ENCODE peak calls at places on chromosomes 4 and X, in six cellular contexts. One of them, this sample, is unnamed.
A peak's percentile ranks its signal among the peaks of the same experiment; 100 is the strongest.

GRCh38 chrX:102832661-102833060 is 104.4 kb upstream of the RAB40AL start:
- DNase-seq in body of pancreas: no peak
- DNase-seq in heart right ventricle: no peak
- DNase-seq in colonic mucosa: no peak
- DNase-seq in GM23338: peak; percentile 26
- DNase-seq in left ventricle myocardium inferior: no peak
- DNase-seq in this sample: peak; percentile 64

GRCh38 chrX:70755850-70756249 is 152.7 kb downstream of the TEX11 start:
- DNase-seq in body of pancreas: no peak
- DNase-seq in heart right ventricle: no peak
- DNase-seq in colonic mucosa: no peak
- DNase-seq in GM23338: peak; percentile 62
- DNase-seq in left ventricle myocardium inferior: no peak
- DNase-seq in this sample: no peak

GRCh38 chr4:25970691-25971427 is 56.8 kb downstream of the SMIM20 start:
- DNase-seq in body of pancreas: peak; percentile 68
- DNase-seq in heart right ventricle: no peak
- DNase-seq in colonic mucosa: peak; percentile 43
- DNase-seq in GM23338: no peak
- DNase-seq in left ventricle myocardium inferior: no peak
- DNase-seq in this sample: no peak

GRCh38 chrX:46860536-46860935 is 23.7 kb downstream of the RP2 start:
- DNase-seq in body of pancreas: no peak
- DNase-seq in heart right ventricle: no peak
- DNase-seq in colonic mucosa: no peak
- DNase-seq in GM23338: no peak
- DNase-seq in left ventricle myocardium inferior: no peak
- DNase-seq in this sample: no peak

GRCh38 chr4:4694296-4694772 is 152.5 kb upstream of the STX18 start:
- DNase-seq in body of pancreas: peak; percentile 60
- DNase-seq in heart right ventricle: peak; percentile 33
- DNase-seq in colonic mucosa: no peak
- DNase-seq in GM23338: peak; percentile 69
- DNase-seq in left ventricle myocardium inferior: peak; percentile 43
- DNase-seq in this sample: no peak

GRCh38 chrX:20442597-20442996 is 175.9 kb upstream of the RPS6KA3 start:
- DNase-seq in body of pancreas: peak; percentile 85
- DNase-seq in heart right ventricle: peak; percentile 75
- DNase-seq in colonic mucosa: peak; percentile 88
- DNase-seq in GM23338: peak; percentile 87
- DNase-seq in left ventricle myocardium inferior: peak; percentile 79
- DNase-seq in this sample: peak; percentile 75

GRCh38 chrX:103343105-103343504 is 13.1 kb downstream of the TCEAL7 start:
- DNase-seq in body of pancreas: peak; percentile 46
- DNase-seq in heart right ventricle: no peak
- DNase-seq in colonic mucosa: peak; percentile 45
- DNase-seq in GM23338: peak; percentile 52
- DNase-seq in left ventricle myocardium inferior: peak; percentile 22
- DNase-seq in this sample: peak; percentile 48

GRCh38 chr4:170243662-170244288 is 154.0 kb upstream of the AADAT start:
- DNase-seq in body of pancreas: no peak
- DNase-seq in heart right ventricle: no peak
- DNase-seq in colonic mucosa: no peak
- DNase-seq in GM23338: peak; percentile 4
- DNase-seq in left ventricle myocardium inferior: no peak
- DNase-seq in this sample: peak; percentile 83

GRCh38 chr4:123168812-123169211 is 227.8 kb upstream of the SPRY1 start:
- DNase-seq in body of pancreas: no peak
- DNase-seq in heart right ventricle: no peak
- DNase-seq in colonic mucosa: no peak
- DNase-seq in GM23338: no peak
- DNase-seq in left ventricle myocardium inferior: no peak
- DNase-seq in this sample: no peak

GRCh38 chr4:124529131-124529530 is 183.4 kb downstream of the ANKRD50 start:
- DNase-seq in body of pancreas: no peak
- DNase-seq in heart right ventricle: no peak
- DNase-seq in colonic mucosa: no peak
- DNase-seq in GM23338: no peak
- DNase-seq in left ventricle myocardium inferior: no peak
- DNase-seq in this sample: no peak

GRCh38 chrX:74383611-74384010 is 37.7 kb upstream of the SLC16A2 start:
- DNase-seq in body of pancreas: peak; percentile 20
- DNase-seq in heart right ventricle: peak; percentile 10
- DNase-seq in colonic mucosa: peak; percentile 18
- DNase-seq in GM23338: peak; percentile 58
- DNase-seq in left ventricle myocardium inferior: no peak
- DNase-seq in this sample: peak; percentile 47

GRCh38 chr4:120331486-120332281 is 265.0 kb upstream of the MAD2L1 start:
- DNase-seq in body of pancreas: peak; percentile 71
- DNase-seq in heart right ventricle: no peak
- DNase-seq in colonic mucosa: no peak
- DNase-seq in GM23338: no peak
- DNase-seq in left ventricle myocardium inferior: no peak
- DNase-seq in this sample: peak; percentile 17

DNA sequence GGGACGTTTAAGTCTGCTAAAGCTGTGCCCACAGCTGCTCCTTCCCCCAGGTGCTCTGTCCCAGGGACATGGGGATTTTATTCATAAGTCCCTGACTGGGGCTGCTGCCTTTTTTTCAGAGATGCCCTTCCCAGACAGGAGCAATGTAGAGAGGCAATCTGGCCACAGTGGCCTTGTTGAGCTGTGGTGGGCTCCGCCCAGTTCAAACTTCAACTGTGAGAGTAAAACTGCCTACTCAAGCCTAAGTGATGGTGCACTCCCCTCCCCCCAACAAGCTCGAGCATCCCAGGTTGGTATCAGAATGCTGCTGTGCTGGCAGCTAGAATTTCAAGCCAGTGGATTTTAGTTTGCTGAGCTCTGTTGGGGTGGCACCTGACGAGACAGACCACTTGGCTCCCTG is 1371.4 kb downstream of the ADGRL3 start:
- DNase-seq in body of pancreas: no peak
- DNase-seq in heart right ventricle: no peak
- DNase-seq in colonic mucosa: no peak
- DNase-seq in GM23338: no peak
- DNase-seq in left ventricle myocardium inferior: no peak
- DNase-seq in this sample: no peak
- TF ChIP-seq CTCF in body of pancreas: no peak
- TF ChIP-seq CTCF in heart right ventricle: no peak
- TF ChIP-seq CTCF in colonic mucosa: no peak
- TF ChIP-seq CTCF in GM23338: no peak
- TF ChIP-seq CTCF in left ventricle myocardium inferior: no peak
- TF ChIP-seq CTCF in this sample: no peak

DNA sequence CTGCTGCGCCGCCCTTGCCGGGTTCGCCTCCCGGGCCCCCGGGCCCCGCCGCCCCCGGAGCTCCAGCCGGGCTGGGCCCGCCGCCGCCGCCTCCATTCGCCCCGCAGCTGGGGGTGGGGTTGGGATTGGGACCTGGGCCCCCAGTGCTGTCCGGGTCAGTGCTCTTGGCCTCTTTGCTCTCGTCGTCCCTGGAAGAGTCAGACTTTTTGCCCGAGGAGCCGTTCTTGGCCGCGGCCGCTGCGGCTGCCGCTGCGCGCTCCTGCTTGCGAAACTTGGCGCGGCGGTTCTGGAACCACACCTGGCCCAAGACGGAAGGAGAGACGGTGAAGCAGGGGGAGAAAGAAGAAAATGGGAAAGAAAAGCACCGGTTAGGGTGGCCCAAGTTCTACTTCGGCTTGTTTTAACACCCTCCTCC is 2.5 kb downstream of the PHOX2B start:
- DNase-seq in body of pancreas: no peak
- DNase-seq in heart right ventricle: no peak
- DNase-seq in colonic mucosa: no peak
- DNase-seq in GM23338: peak; percentile 29
- DNase-seq in left ventricle myocardium inferior: no peak
- DNase-seq in this sample: no peak
- H3K27me3 ChIP-seq in body of pancreas: peaks cover 34% of the 10 kb centered on the region
- H3K27me3 ChIP-seq in heart right ventricle: peaks cover 97% of the 10 kb centered on the region
- H3K27me3 ChIP-seq in colonic mucosa: peaks cover 66% of the 10 kb centered on the region
- H3K27me3 ChIP-seq in GM23338: peaks cover 100% of the 10 kb centered on the region
- H3K27me3 ChIP-seq in left ventricle myocardium inferior: peaks cover 100% of the 10 kb centered on the region
- H3K27me3 ChIP-seq in this sample: peaks cover 60% of the 10 kb centered on the region

DNA sequence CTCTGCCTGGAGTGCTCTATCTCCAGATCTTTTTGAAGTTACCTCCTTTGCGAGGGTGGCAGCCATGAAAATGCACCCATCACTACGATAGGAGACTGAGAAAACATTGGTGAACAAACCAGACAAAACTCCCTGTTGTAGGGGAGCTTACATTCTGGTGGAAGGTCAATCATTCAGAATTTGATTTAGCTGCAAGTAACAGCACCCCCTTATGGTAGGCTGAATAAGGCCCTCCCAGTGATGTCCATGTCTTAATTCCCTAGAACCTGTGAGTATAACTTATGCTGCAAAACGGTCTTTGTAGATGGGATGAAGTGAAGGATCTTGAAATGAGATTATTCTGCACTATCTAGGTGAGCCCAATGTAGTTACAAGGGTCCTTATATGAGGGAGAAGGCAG is 5.6 kb upstream of the TEC start:
- DNase-seq in body of pancreas: no peak
- DNase-seq in heart right ventricle: no peak
- DNase-seq in colonic mucosa: no peak
- DNase-seq in GM23338: peak; percentile 75
- DNase-seq in left ventricle myocardium inferior: no peak
- DNase-seq in this sample: peak; percentile 44
- TF ChIP-seq CTCF in body of pancreas: no peak
- TF ChIP-seq CTCF in heart right ventricle: peak; percentile 55
- TF ChIP-seq CTCF in colonic mucosa: peak; percentile 54
- TF ChIP-seq CTCF in GM23338: peak; percentile 89
- TF ChIP-seq CTCF in left ventricle myocardium inferior: peak; percentile 59
- TF ChIP-seq CTCF in this sample: peak; percentile 66

DNA sequence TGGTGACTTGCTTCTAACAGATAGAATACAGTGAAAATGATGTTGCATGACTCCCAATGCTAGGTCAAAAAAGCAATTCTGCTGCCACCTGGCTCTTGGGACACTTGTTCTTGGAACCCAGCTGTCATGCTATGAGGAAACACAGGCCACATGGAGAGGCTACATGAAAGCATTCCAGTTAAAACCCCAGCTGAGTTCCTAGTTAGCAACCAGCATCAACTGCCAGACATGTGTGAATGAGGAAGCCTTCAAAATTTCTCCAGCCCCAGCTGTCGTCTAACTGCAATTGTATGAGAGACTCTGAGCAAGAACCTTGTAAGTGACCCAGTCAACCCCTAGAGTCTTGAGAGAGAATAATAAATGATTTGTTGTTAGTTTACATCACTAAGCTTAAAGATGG is 105.2 kb upstream of the FGF16 start:
- DNase-seq in body of pancreas: no peak
- DNase-seq in heart right ventricle: no peak
- DNase-seq in colonic mucosa: no peak
- DNase-seq in GM23338: no peak
- DNase-seq in left ventricle myocardium inferior: no peak
- DNase-seq in this sample: no peak
- H3K27me3 ChIP-seq in body of pancreas: no peaks in the 10 kb centered on the region
- H3K27me3 ChIP-seq in heart right ventricle: no peaks in the 10 kb centered on the region
- H3K27me3 ChIP-seq in colonic mucosa: no peaks in the 10 kb centered on the region
- H3K27me3 ChIP-seq in GM23338: no peaks in the 10 kb centered on the region
- H3K27me3 ChIP-seq in left ventricle myocardium inferior: no peaks in the 10 kb centered on the region
- H3K27me3 ChIP-seq in this sample: no peaks in the 10 kb centered on the region

GRCh38 chrX:153651540-153652079 is 4.6 kb downstream of the DUSP9 start:
- DNase-seq in body of pancreas: peak; percentile 11
- DNase-seq in heart right ventricle: no peak
- DNase-seq in colonic mucosa: no peak
- DNase-seq in GM23338: peak; percentile 50
- DNase-seq in left ventricle myocardium inferior: no peak
- DNase-seq in this sample: no peak
- TF ChIP-seq CTCF in body of pancreas: no peak
- TF ChIP-seq CTCF in heart right ventricle: no peak
- TF ChIP-seq CTCF in colonic mucosa: no peak
- TF ChIP-seq CTCF in GM23338: peak; percentile 20
- TF ChIP-seq CTCF in left ventricle myocardium inferior: peak; percentile 18
- TF ChIP-seq CTCF in this sample: peak; percentile 43

GRCh38 chr4:41874398-41874797 is 60.8 kb upstream of the TMEM33 start:
- DNase-seq in body of pancreas: no peak
- DNase-seq in heart right ventricle: no peak
- DNase-seq in colonic mucosa: no peak
- DNase-seq in GM23338: no peak
- DNase-seq in left ventricle myocardium inferior: no peak
- DNase-seq in this sample: no peak
- H3K27me3 ChIP-seq in body of pancreas: peaks cover 18% of the 10 kb centered on the region
- H3K27me3 ChIP-seq in heart right ventricle: peaks cover 99% of the 10 kb centered on the region
- H3K27me3 ChIP-seq in colonic mucosa: peaks cover 48% of the 10 kb centered on the region
- H3K27me3 ChIP-seq in GM23338: peaks cover 100% of the 10 kb centered on the region
- H3K27me3 ChIP-seq in left ventricle myocardium inferior: peaks cover 100% of the 10 kb centered on the region
- H3K27me3 ChIP-seq in this sample: peaks cover 48% of the 10 kb centered on the region

GRCh38 chrX:28177202-28177601 is 196.0 kb upstream of the DCAF8L1 start:
- DNase-seq in body of pancreas: no peak
- DNase-seq in heart right ventricle: no peak
- DNase-seq in colonic mucosa: peak; percentile 42
- DNase-seq in GM23338: peak; percentile 68
- DNase-seq in left ventricle myocardium inferior: no peak
- DNase-seq in this sample: peak; percentile 7
- TF ChIP-seq CTCF in body of pancreas: no peak
- TF ChIP-seq CTCF in heart right ventricle: no peak
- TF ChIP-seq CTCF in colonic mucosa: no peak
- TF ChIP-seq CTCF in GM23338: peak; percentile 70
- TF ChIP-seq CTCF in left ventricle myocardium inferior: no peak
- TF ChIP-seq CTCF in this sample: peak; percentile 67